ENCODE peak calls at places on chromosomes 7 and 10, in ten cellular contexts. T, Z, X, O, J, K, D, N, H and W are unnamed samples.
A peak's percentile ranks its signal among the peaks of the same experiment; 100 is the strongest.

GRCh38 chr7:33904680-33905388 is 505 bp upstream of the BMPER start:
- DNase-seq in Z (peak; percentile 45), D (peak; percentile 8), J (no peak), N (no peak), H (peak; percentile 40), T (no peak), X (peak; percentile 86), K (peak; percentile 66), O (peak; percentile 84), W (no peak)

GRCh38 chr10:35150335-35150734 is 23.7 kb downstream of the CREM start:
- DNase-seq in N (no peak), D (no peak), X (no peak), T (no peak), J (no peak), H (no peak), O (no peak), K (no peak), Z (no peak), W (no peak)

GRCh38 chr10:131183546-131184045 is 127.9 kb downstream of the TCERG1L start:
- DNase-seq in J (no peak), O (no peak), H (no peak), X (no peak), D (no peak), T (no peak), Z (no peak), K (peak; percentile 36), N (no peak), W (no peak)

GRCh38 chr10:101216207-101216607 is 13.1 kb downstream of the LBX1 start:
- DNase-seq in T (no peak), D (no peak), J (no peak), N (no peak), K (no peak), Z (no peak), H (peak; percentile 77), O (peak; percentile 26), X (no peak), W (no peak)

GRCh38 chr10:120945182-120945581 is 94.0 kb downstream of the WDR11 start:
- DNase-seq in Z (no peak), T (no peak), D (no peak), K (no peak), O (no peak), J (no peak), X (no peak), H (no peak), N (no peak), W (no peak)

GRCh38 chr7:103680161-103681144 is 234.4 kb upstream of the SLC26A5 start:
- DNase-seq in H (peak; percentile 17), D (no peak), T (no peak), N (no peak), J (no peak), Z (no peak), O (no peak), K (no peak), X (no peak), W (no peak)

GRCh38 chr10:132146271-132146671 is 40.5 kb upstream of the DPYSL4 start:
- DNase-seq in O (no peak), T (no peak), H (no peak), J (no peak), K (peak; percentile 61), N (no peak), D (no peak), X (no peak), Z (no peak), W (no peak)

GRCh38 chr10:50275650-50276235 is 24.4 kb upstream of the ASAH2 start:
- DNase-seq in O (peak; percentile 5), J (no peak), X (peak; percentile 47), H (peak; percentile 23), Z (peak; percentile 29), T (no peak), N (no peak), K (no peak), D (peak; percentile 43), W (no peak)

GRCh38 chr10:100886099-100886498 is 26.7 kb upstream of the SLF2 start:
- DNase-seq in J (no peak), K (no peak), Z (no peak), N (no peak), T (no peak), X (no peak), D (no peak), O (no peak), H (no peak), W (no peak)

GRCh38 chr10:3172081-3172445 is 519 bp downstream of the PITRM1 start:
- DNase-seq in D (peak; percentile 31), H (no peak), Z (no peak), O (peak; percentile 37), J (no peak), N (no peak), T (peak; percentile 6), K (peak; percentile 69), X (peak; percentile 89), W (no peak)

GRCh38 chr10:127952575-127952869 is 45.6 kb downstream of the PTPRE start:
- DNase-seq in Z (no peak), X (no peak), N (no peak), K (no peak), H (no peak), J (no peak), D (no peak), O (no peak), T (no peak), W (no peak)

GRCh38 chr10:32865170-32865569 is 92.9 kb downstream of the ITGB1 start:
- DNase-seq in Z (no peak), D (no peak), X (no peak), K (no peak), H (no peak), T (no peak), N (no peak), O (no peak), J (no peak), W (no peak)

GRCh38 chr10:128751284-128751683 is 625.1 kb upstream of the MKI67 start:
- DNase-seq in K (no peak), O (no peak), D (no peak), N (no peak), J (no peak), X (peak; percentile 13), T (no peak), Z (no peak), H (no peak), W (no peak)

GRCh38 chr7:19248681-19249080 is 103.5 kb upstream of the FERD3L start:
- DNase-seq in T (no peak), Z (no peak), O (no peak), J (no peak), H (no peak), D (no peak), N (no peak), X (peak; percentile 37), K (no peak), W (no peak)
- H3K9me3 ChIP-seq in T (no peaks in the 10 kb centered on the region), Z (no peaks in the 10 kb centered on the region), O (no peaks in the 10 kb centered on the region), J (no peaks in the 10 kb centered on the region), H (no peaks in the 10 kb centered on the region), D (no peaks in the 10 kb centered on the region), N (no peaks in the 10 kb centered on the region), X (no peaks in the 10 kb centered on the region), K (no peaks in the 10 kb centered on the region), W (no peaks in the 10 kb centered on the region)

GRCh38 chr7:75650062-75650461 is 88.7 kb downstream of the HIP1 start:
- DNase-seq in Z (no peak), O (no peak), K (peak; percentile 87), X (no peak), T (no peak), D (no peak), H (no peak), J (no peak), N (no peak), W (no peak)
- H3K9me3 ChIP-seq in Z (no peaks in the 10 kb centered on the region), O (no peaks in the 10 kb centered on the region), K (no peaks in the 10 kb centered on the region), X (no peaks in the 10 kb centered on the region), T (no peaks in the 10 kb centered on the region), D (no peaks in the 10 kb centered on the region), H (no peaks in the 10 kb centered on the region), J (no peaks in the 10 kb centered on the region), N (no peaks in the 10 kb centered on the region), W (no peaks in the 10 kb centered on the region)

DNA sequence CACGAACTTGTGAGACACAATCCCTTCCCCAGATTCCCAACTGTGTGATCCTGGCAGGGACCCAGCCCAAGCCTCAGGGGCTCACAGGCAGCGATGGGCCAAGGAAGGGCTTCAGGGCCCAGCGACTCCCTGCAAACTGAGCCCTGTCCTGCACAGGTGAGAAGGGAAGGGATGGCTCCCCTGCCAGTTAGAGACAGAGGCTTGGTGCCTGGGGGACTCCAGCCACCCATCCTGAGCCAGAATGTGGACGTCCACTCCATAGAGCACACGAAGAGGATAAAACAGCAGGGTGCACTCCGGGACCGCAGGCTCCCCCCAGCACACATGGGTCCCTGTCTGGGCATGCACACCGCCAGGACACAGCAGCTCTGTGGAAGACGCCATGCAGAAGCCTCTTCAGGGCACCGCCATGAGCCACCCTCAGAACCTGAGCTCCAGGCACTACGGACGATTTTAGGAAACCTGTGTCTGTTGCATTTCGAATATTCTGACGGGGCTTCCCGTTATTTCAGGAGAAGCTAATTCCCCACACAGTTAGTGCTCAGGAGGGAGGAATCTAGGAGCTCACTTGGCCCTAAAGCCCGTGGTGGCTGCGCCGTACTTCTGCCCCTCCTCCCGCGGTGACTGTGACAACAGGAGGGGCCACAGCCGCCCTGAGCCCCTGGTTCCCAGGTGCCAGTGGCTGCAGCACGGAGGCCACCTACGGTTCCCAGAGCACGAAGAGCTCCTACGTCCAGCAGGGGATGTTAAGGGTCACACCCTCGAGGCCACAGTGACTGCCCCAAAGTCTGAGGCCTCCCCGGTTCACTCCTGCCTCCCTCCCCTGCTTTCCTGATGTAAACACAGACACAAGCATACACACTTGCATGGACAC is 326.0 kb downstream of the PTPRN2 start:
- DNase-seq in X (no peak), T (no peak), D (no peak), O (no peak), J (no peak), K (no peak), Z (no peak), N (no peak), H (no peak), W (no peak)
- H3K9me3 ChIP-seq in X (no peaks in the 10 kb centered on the region), T (peaks cover 11% of the 10 kb centered on the region), D (no peaks in the 10 kb centered on the region), O (peaks cover 17% of the 10 kb centered on the region), J (no peaks in the 10 kb centered on the region), K (no peaks in the 10 kb centered on the region), Z (no peaks in the 10 kb centered on the region), N (no peaks in the 10 kb centered on the region), H (no peaks in the 10 kb centered on the region), W (no peaks in the 10 kb centered on the region)

GRCh38 chr7:13910805-13911551 is 78.5 kb downstream of the ETV1 start:
- DNase-seq in T (no peak), O (no peak), Z (no peak), X (no peak), H (no peak), J (no peak), K (no peak), N (no peak), D (no peak), W (no peak)

GRCh38 chr7:13907824-13908223 is 81.6 kb downstream of the ETV1 start:
- DNase-seq in T (no peak), X (no peak), J (no peak), K (no peak), Z (no peak), O (no peak), N (no peak), H (no peak), D (no peak), W (no peak)

GRCh38 chr7:13912740-13913320 is 76.6 kb downstream of the ETV1 start:
- DNase-seq in N (no peak), X (no peak), O (peak; percentile 27), Z (no peak), K (no peak), D (no peak), J (no peak), H (no peak), T (no peak), W (no peak)

GRCh38 chr7:13911920-13912319 is 77.5 kb downstream of the ETV1 start:
- DNase-seq in T (no peak), D (peak; percentile 10), X (no peak), K (no peak), J (no peak), O (no peak), N (no peak), Z (no peak), H (no peak), W (no peak)

GRCh38 chr7:13908667-13909382 is 80.6 kb downstream of the ETV1 start:
- DNase-seq in H (no peak), D (no peak), N (no peak), Z (no peak), O (no peak), K (no peak), X (peak; percentile 11), J (no peak), T (peak; percentile 68), W (no peak)
- H3K9me3 ChIP-seq in H (no peaks in the 10 kb centered on the region), D (no peaks in the 10 kb centered on the region), N (no peaks in the 10 kb centered on the region), Z (no peaks in the 10 kb centered on the region), O (no peaks in the 10 kb centered on the region), K (no peaks in the 10 kb centered on the region), X (no peaks in the 10 kb centered on the region), J (no peaks in the 10 kb centered on the region), T (no peaks in the 10 kb centered on the region), W (no peaks in the 10 kb centered on the region)